ENCODE peak calls at places on chromosomes 6 and 20, in ten cellular contexts. V is left colon; H is activated CD4-positive, alpha-beta T cell treated with anti-CD3 and anti-CD28 coated beads, Interleukin-2, amount 50 U/mL, for 48 hours; R is substantia nigra; T is GM18507; P is AML-193; D is DMS 273 treated with DMSO at 0.1 percent for 48 hours; K is D341Med; I is transverse colon; M is NCI-H748 treated with DMSO at 0.1 percent for 48 hours. X is an unnamed sample.

GRCh38 chr6:24906314-24906713 is 29.4 kb downstream of the RIPOR2 start:
- DNase-seq in V (no peak), H (no peak), R (no peak), T (no peak), P (no peak), D (no peak), K (no peak), I (no peak), M (no peak), X (no peak)

GRCh38 chr6:34556031-34556471 is at the start of gene SPDEF:
- DNase-seq in V (no peak), H (no peak), R (no peak), T (no peak), P (no peak), D (no peak), K (no peak), I (peak), M (no peak), X (no peak)

GRCh38 chr6:14784596-14785360 is 461.1 kb upstream of the JARID2 start:
- DNase-seq in V (no peak), H (peak), R (no peak), T (no peak), P (no peak), D (no peak), K (no peak), I (no peak), M (peak), X (no peak)

GRCh38 chr6:169960891-169961611 is 209.6 kb downstream of the ERMARD start:
- DNase-seq in V (no peak), H (no peak), R (no peak), T (no peak), P (no peak), D (no peak), K (no peak), I (peak), M (no peak), X (no peak)

GRCh38 chr6:18507561-18507960 is 120.4 kb downstream of the RNF144B start:
- DNase-seq in V (no peak), H (no peak), R (no peak), T (no peak), P (no peak), D (no peak), K (no peak), I (no peak), M (no peak), X (no peak)

GRCh38 chr20:2873747-2874041 is 413 bp downstream of the PTPRA start:
- DNase-seq in V (peak), H (peak), R (no peak), T (no peak), P (no peak), D (no peak), K (no peak), I (peak), M (no peak), X (no peak)

GRCh38 chr20:47818996-47819609 is 33.8 kb upstream of the SULF2 start:
- DNase-seq in V (no peak), H (no peak), R (no peak), T (no peak), P (no peak), D (no peak), K (no peak), I (no peak), M (no peak), X (no peak)

GRCh38 chr6:137738197-137738596 is 128.9 kb upstream of the TNFAIP3 start:
- DNase-seq in V (no peak), H (no peak), R (no peak), T (no peak), P (no peak), D (no peak), K (no peak), I (no peak), M (no peak), X (no peak)

GRCh38 chr6:157779705-157780604 is 43.1 kb upstream of the SNX9 start:
- DNase-seq in V (no peak), H (no peak), R (no peak), T (no peak), P (no peak), D (no peak), K (no peak), I (no peak), M (no peak), X (no peak)

GRCh38 chr20:57847104-57847503 is 137.3 kb upstream of the PMEPA1 start:
- DNase-seq in V (no peak), H (no peak), R (no peak), T (no peak), P (no peak), D (peak), K (no peak), I (no peak), M (no peak), X (no peak)

GRCh38 chr20:19426356-19426755 is 213.9 kb downstream of the SLC24A3 start:
- DNase-seq in V (no peak), H (no peak), R (no peak), T (no peak), P (no peak), D (no peak), K (no peak), I (no peak), M (no peak), X (no peak)

GRCh38 chr20:58231678-58232077 is 3.2 kb upstream of the ANKRD60 start:
- DNase-seq in V (no peak), H (no peak), R (no peak), T (no peak), P (no peak), D (no peak), K (no peak), I (no peak), M (peak), X (no peak)

GRCh38 chr6:26554669-26555504 is 16.7 kb downstream of the HMGN4 start:
- DNase-seq in V (no peak), H (peak), R (no peak), T (no peak), P (peak), D (peak), K (no peak), I (peak), M (no peak), X (peak)

GRCh38 chr6:38213275-38213674 is 393.7 kb downstream of the ZFAND3 start:
- DNase-seq in V (peak), H (no peak), R (no peak), T (no peak), P (no peak), D (no peak), K (no peak), I (peak), M (no peak), X (no peak)

GRCh38 chr6:74731921-74732320 is 473.9 kb downstream of the COL12A1 start:
- DNase-seq in V (no peak), H (no peak), R (no peak), T (no peak), P (no peak), D (no peak), K (no peak), I (no peak), M (no peak), X (no peak)

GRCh38 chr6:2748183-2748582 is 2.5 kb downstream of the MYLK4 start:
- DNase-seq in V (no peak), H (no peak), R (no peak), T (no peak), P (no peak), D (no peak), K (no peak), I (no peak), M (peak), X (no peak)

GRCh38 chr6:4591218-4591617 is 185.0 kb upstream of the CDYL start:
- DNase-seq in V (no peak), H (no peak), R (no peak), T (no peak), P (no peak), D (no peak), K (no peak), I (no peak), M (no peak), X (no peak)

GRCh38 chr20:2122921-2123320 is 21.3 kb downstream of the STK35 start:
- DNase-seq in V (peak), H (no peak), R (no peak), T (no peak), P (no peak), D (no peak), K (no peak), I (no peak), M (no peak), X (no peak)

GRCh38 chr6:156068870-156069269 is 613.2 kb upstream of the NOX3 start:
- DNase-seq in V (no peak), H (no peak), R (no peak), T (no peak), P (peak), D (no peak), K (no peak), I (no peak), M (peak), X (no peak)

GRCh38 chr6:1392813-1393640 is 3.7 kb downstream of the FOXF2 start:
- DNase-seq in V (no peak), H (no peak), R (no peak), T (no peak), P (no peak), D (no peak), K (no peak), I (no peak), M (no peak), X (no peak)

GRCh38 chr6:2523061-2523460 is 227.7 kb downstream of the MYLK4 start:
- DNase-seq in V (no peak), H (no peak), R (no peak), T (no peak), P (no peak), D (no peak), K (no peak), I (no peak), M (no peak), X (no peak)

GRCh38 chr6:30006170-30007131 is 54.6 kb upstream of the POLR1H start:
- DNase-seq in V (peak), H (peak), R (no peak), T (no peak), P (no peak), D (no peak), K (peak), I (peak), M (no peak), X (no peak)

GRCh38 chr6:125363360-125364121 is 61.8 kb upstream of the HDDC2 start:
- DNase-seq in V (peak), H (no peak), R (peak), T (no peak), P (no peak), D (no peak), K (peak), I (peak), M (peak), X (no peak)

GRCh38 chr6:49110876-49111275 is 352.2 kb downstream of the MMUT start:
- DNase-seq in V (no peak), H (no peak), R (no peak), T (no peak), P (no peak), D (no peak), K (no peak), I (no peak), M (no peak), X (no peak)

GRCh38 chr20:10848810-10849370 is 175.1 kb upstream of the JAG1 start:
- DNase-seq in V (peak), H (no peak), R (no peak), T (no peak), P (no peak), D (no peak), K (no peak), I (peak), M (no peak), X (no peak)